ENCODE peak calls at places on chromosomes 16 and 17, in six cellular contexts. V is cardiac muscle cell, M is transverse colon, A is psoas muscle, N is uterus, J is body of pancreas. E is an unnamed sample. For H3K4me1, the result is how much of the 10 kb centered on the place peaks cover.

GRCh38 chr16:66278604-66279262 is 87.8 kb upstream of the CDH5 start:
- DNase-seq in N (no peak), J (no peak), V (no peak), A (no peak), M (no peak), E (peak)

GRCh38 chr17:34171245-34171818 is 83.8 kb upstream of the CCL2 start:
- DNase-seq in N (peak), M (peak), A (peak), J (peak), V (peak), E (no peak)

GRCh38 chr16:50591800-50592771 is 43.9 kb downstream of the NKD1 start:
- DNase-seq in V (peak), M (peak), A (peak), N (peak), J (peak), E (no peak)

GRCh38 chr17:29143894-29144293 is 36.3 kb downstream of the MYO18A start:
- DNase-seq in V (peak), M (no peak), N (no peak), A (peak), J (no peak), E (no peak)

GRCh38 chr16:27762441-27762840 is 212.5 kb downstream of the KATNIP start:
- DNase-seq in N (no peak), A (no peak), V (no peak), M (no peak), J (no peak), E (no peak)

GRCh38 chr17:80421381-80422090 is 6.6 kb downstream of the ENDOV start:
- DNase-seq in V (no peak), N (no peak), M (no peak), A (no peak), J (no peak), E (no peak)

GRCh38 chr16:28623172-28623711 is 13.4 kb upstream of the SULT1A1 start:
- DNase-seq in M (peak), V (no peak), J (peak), A (peak), N (no peak), E (peak)

GRCh38 chr16:55539049-55539448 is 27.4 kb upstream of the CAPNS2 start:
- DNase-seq in V (no peak), M (no peak), A (no peak), J (no peak), N (no peak), E (no peak)

GRCh38 chr17:10768766-10769383 is 35.0 kb downstream of the TMEM238L start:
- DNase-seq in N (no peak), V (no peak), M (no peak), A (no peak), J (no peak), E (no peak)

GRCh38 chr17:33521784-33522183 is 228.7 kb upstream of the ASIC2 start:
- DNase-seq in M (no peak), A (no peak), V (peak), N (no peak), J (no peak), E (no peak)

GRCh38 chr17:81427446-81428120 is 32.3 kb downstream of the BAHCC1 start:
- DNase-seq in A (peak), J (peak), V (no peak), M (peak), N (no peak), E (no peak)

GRCh38 chr16:4358831-4359561 is 7.9 kb upstream of the PAM16 start:
- DNase-seq in V (peak), J (peak), A (peak), M (peak), N (peak), E (no peak)

GRCh38 chr17:57916925-57917858 is 38.0 kb downstream of the CUEDC1 start:
- DNase-seq in J (no peak), N (no peak), V (peak), A (no peak), M (no peak), E (no peak)

GRCh38 chr17:79646721-79647455 is 36.0 kb upstream of the RBFOX3 start:
- DNase-seq in V (no peak), J (no peak), A (no peak), N (peak), M (no peak), E (no peak)

GRCh38 chr16:3364774-3365427 is 9.2 kb downstream of the OR2C1 start:
- DNase-seq in M (peak), J (peak), V (no peak), A (peak), N (peak), E (peak)

GRCh38 chr16:86499889-86500707 is 10.2 kb upstream of the FOXF1 start:
- DNase-seq in M (no peak), N (no peak), A (no peak), J (no peak), V (no peak), E (no peak)

GRCh38 chr17:80826955-80827645 is 164.5 kb upstream of the CHMP6 start:
- DNase-seq in N (peak), J (peak), V (no peak), A (peak), M (no peak), E (peak)

GRCh38 chr16:50282010-50282538 is 15.7 kb downstream of the ADCY7 start:
- DNase-seq in A (peak), M (peak), J (peak), N (no peak), V (no peak), E (no peak)

GRCh38 chr17:14153374-14153773 is 83.3 kb downstream of the CDRT15 start:
- DNase-seq in N (no peak), A (no peak), J (no peak), M (no peak), V (no peak), E (no peak)

GRCh38 chr16:1942810-1943726 is at the start of gene MSRB1:
- DNase-seq in A (peak), N (peak), J (peak), M (peak), V (peak), E (peak)
- H3K27ac ChIP-seq in A (peak), N (peak), J (peak), M (peak), V (no peak), E (peak)

GRCh38 chr16:29745853-29746345 is at the start of gene C16orf54:
- DNase-seq in V (no peak), M (peak), A (peak), J (peak), N (peak), E (no peak)
- H3K4me1 ChIP-seq in V (under half), M (under half), A (under half), J (under half), N (under half), E (under half)

GRCh38 chr17:78332530-78332929 is 27.3 kb downstream of the SOCS3 start:
- DNase-seq in V (no peak), A (no peak), J (no peak), M (no peak), N (no peak), E (no peak)

GRCh38 chr17:78327880-78328279 is 32.0 kb downstream of the SOCS3 start:
- DNase-seq in A (no peak), M (no peak), J (no peak), N (no peak), V (no peak), E (no peak)

GRCh38 chr17:78332991-78333390 is 26.9 kb downstream of the SOCS3 start:
- DNase-seq in N (no peak), J (no peak), V (no peak), A (no peak), M (no peak), E (no peak)

GRCh38 chr17:78330570-78331224 is 29.2 kb downstream of the SOCS3 start:
- DNase-seq in M (peak), J (no peak), N (peak), V (no peak), A (peak), E (no peak)

DNA sequence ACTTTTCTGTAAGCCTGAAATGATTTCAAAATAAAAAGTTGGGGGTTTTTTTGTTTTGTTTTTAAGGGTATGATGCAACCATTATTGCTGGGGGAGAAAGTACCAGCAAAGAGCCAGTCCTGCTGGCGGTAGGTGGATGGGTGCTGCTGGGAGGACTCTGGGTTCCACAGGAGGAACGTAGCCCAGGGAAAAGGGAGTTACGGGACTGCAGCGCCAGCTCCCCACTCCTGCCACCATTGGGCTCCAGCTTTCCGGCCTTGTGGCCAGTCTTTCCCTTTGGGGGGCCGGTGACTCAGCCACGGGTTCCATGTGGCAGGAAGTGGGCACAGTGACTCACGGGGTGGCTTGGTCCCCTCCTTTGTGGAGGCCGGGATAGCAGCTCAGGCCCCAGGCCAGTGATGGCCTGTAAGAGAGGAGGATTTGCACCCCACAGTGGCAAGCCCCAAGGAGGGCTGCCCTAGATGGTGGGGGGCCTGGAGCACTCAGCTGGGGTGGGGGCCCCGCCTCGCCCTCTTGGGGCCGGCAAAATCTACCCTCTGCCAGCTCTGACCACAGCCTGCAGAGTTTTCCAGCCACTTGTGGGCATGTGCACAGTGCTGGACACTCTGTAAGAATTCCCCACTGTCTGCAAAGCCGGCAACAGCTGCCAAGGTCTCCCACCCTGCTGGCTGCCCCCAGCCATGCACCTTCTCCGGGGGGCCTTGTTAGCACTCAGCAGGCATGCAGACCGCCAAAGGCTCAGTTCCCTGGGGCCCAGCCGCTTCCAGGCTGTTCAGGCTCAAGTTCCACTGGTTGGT is 30.4 kb downstream of the SOCS3 start:
- DNase-seq in V (no peak), A (no peak), M (no peak), N (no peak), J (peak), E (no peak)
- TF ChIP-seq CTCF in V (peak), A (no peak), M (no peak), N (no peak), J (no peak), E (no peak)

DNA sequence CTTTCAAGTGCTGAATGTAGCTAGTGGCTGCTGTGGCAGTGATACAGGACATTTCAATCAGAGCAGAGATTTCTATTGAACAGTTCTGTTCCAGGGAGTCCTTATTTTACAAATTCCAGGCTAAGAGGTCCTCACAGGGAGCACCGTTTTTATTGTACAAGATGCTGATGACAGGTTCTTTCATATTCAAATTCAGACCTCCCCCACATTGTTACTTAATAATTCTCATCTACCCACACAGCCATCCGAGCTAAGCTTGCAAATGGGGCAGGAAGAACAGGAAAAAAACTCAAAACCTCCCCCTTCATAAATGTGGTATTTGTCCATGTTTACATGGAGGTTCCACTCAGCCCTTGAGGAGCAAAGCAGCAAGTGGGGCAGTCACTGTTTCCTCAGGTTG is 9.8 kb downstream of the GABARAPL2 start:
- DNase-seq in J (no peak), N (no peak), A (no peak), M (no peak), V (no peak), E (no peak)
- H3K27ac ChIP-seq in J (no peak), N (peak), A (no peak), M (no peak), V (no peak), E (no peak)

DNA sequence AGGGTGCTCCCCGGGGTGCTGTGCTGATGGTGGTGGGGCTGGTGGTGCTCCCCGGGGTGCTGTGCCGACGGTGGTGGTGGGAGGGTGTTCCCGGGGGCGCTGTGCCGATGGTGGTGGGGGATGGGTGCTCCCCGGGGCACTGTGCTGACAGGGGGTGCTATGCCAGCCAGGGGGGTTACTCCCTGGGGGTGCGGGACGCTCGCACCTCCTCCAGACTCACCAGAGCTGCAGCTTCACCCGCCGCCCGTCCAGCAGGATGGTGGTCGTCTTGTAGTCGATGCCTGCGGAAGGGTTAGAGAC is 16.0 kb upstream of the WDR45B start:
- DNase-seq in N (no peak), J (no peak), M (no peak), A (peak), V (no peak), E (no peak)
- H3K4me1 ChIP-seq in N (under half), J (under half), M (under half), A (under half), V (under half), E (under half)

GRCh38 chr16:84749072-84749471 is 49.3 kb downstream of the USP10 start:
- DNase-seq in N (no peak), V (no peak), M (no peak), A (no peak), J (no peak), E (no peak)
- TF ChIP-seq CTCF in N (no peak), V (no peak), M (no peak), A (no peak), J (no peak), E (peak)

DNA sequence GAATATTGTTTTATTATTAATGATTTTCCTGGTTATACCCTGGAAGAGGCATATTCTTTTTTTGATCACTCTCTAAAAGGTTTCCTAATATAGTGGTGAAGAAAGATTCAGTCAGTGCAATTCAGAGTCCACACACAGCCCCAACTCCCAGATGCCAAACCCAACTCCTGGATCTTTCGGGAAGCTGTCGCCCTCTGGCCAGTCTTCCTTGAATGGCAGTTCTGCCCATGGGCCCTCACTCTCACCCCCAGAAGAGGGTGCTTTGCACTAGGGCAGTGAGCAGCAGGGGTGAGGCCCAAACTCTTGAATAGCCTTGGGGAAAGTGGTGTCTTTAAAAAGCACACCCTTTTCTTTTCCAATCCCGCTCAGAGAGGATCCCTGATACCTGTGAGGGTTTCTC is 11.0 kb downstream of the KRT32 start:
- DNase-seq in V (no peak), J (no peak), A (no peak), M (no peak), N (no peak), E (no peak)
- H3K27ac ChIP-seq in V (no peak), J (no peak), A (no peak), M (no peak), N (no peak), E (no peak)

E was measured in foreskin keratinocyte.